ENCODE peak calls at places on chromosomes 11 and 22, in seven cellular contexts. S, Z, W, L, M, Y and U are unnamed samples.

GRCh38 chr11:37657645-37658044 is 1059.6 kb upstream of the RAG2 start:
- DNase-seq in S (no peak), Z (no peak), W (peak), L (no peak), M (no peak), Y (no peak), U (peak)

GRCh38 chr11:19614370-19614936 is 98.2 kb upstream of the NAV2 start:
- DNase-seq in S (no peak), Z (no peak), W (no peak), L (peak), M (no peak), Y (no peak), U (no peak)

GRCh38 chr11:23585700-23586099 is 725.4 kb upstream of the CCDC179 start:
- DNase-seq in S (no peak), Z (no peak), W (no peak), L (no peak), M (no peak), Y (no peak), U (no peak)

GRCh38 chr22:45818130-45819085 is 146.8 kb downstream of the ATXN10 start:
- DNase-seq in S (no peak), Z (no peak), W (peak), L (peak), M (no peak), Y (no peak), U (no peak)

GRCh38 chr11:3219281-3219892 is 774 bp upstream of the MRGPRG start:
- DNase-seq in S (no peak), Z (no peak), W (no peak), L (no peak), M (no peak), Y (no peak), U (no peak)

GRCh38 chr22:19943665-19944026 is 2.0 kb upstream of the TXNRD2 start:
- DNase-seq in S (peak), Z (no peak), W (peak), L (no peak), M (no peak), Y (no peak), U (no peak)

GRCh38 chr11:103436131-103436770 is 327.0 kb downstream of the DYNC2H1 start:
- DNase-seq in S (no peak), Z (no peak), W (no peak), L (no peak), M (no peak), Y (no peak), U (peak)

GRCh38 chr11:58060535-58060934 is 29.8 kb downstream of the OR6Q1 start:
- DNase-seq in S (no peak), Z (no peak), W (no peak), L (no peak), M (no peak), Y (no peak), U (no peak)

GRCh38 chr11:110907629-110908028 is 195.4 kb upstream of the ARHGAP20 start:
- DNase-seq in S (no peak), Z (no peak), W (peak), L (no peak), M (no peak), Y (peak), U (peak)

GRCh38 chr11:70796601-70797000 is 398.3 kb downstream of the CTTN start:
- DNase-seq in S (no peak), Z (peak), W (no peak), L (no peak), M (no peak), Y (no peak), U (peak)

GRCh38 chr11:128575956-128576340 is 11.4 kb downstream of the ETS1 start:
- DNase-seq in S (no peak), Z (no peak), W (peak), L (no peak), M (no peak), Y (no peak), U (no peak)

GRCh38 chr11:4626207-4627105 is 10.8 kb upstream of the OR51D1 start:
- DNase-seq in S (no peak), Z (peak), W (peak), L (no peak), M (peak), Y (peak), U (peak)

GRCh38 chr22:37212174-37212906 is at the start of gene SSTR3:
- DNase-seq in S (no peak), Z (peak), W (no peak), L (no peak), M (no peak), Y (no peak), U (no peak)